ENCODE peak calls at places on chromosomes 16 and 17, in ten cellular contexts. N is MM.1S; O is dorsolateral prefrontal cortex; L is kidney; G is body of pancreas; R is MCF 10A; K is GM12865; C is glutamatergic neuron; E is CD8-positive, alpha-beta T cell; Q is RWPE2. X is an unnamed sample.

GRCh38 chr16:88892065-88892464 is 25.6 kb upstream of the PABPN1L start:
- DNase-seq in N (no peak), O (no peak), L (no peak), G (no peak), R (no peak), K (no peak), C (no peak), E (no peak), Q (no peak), X (no peak)

GRCh38 chr17:57484081-57484666 is 227.9 kb downstream of the MSI2 start:
- DNase-seq in N (no peak), O (no peak), L (no peak), G (no peak), R (no peak), K (no peak), C (no peak), E (no peak), Q (no peak), X (no peak)

GRCh38 chr17:6233856-6234255 is 163.7 kb downstream of the WSCD1 start:
- DNase-seq in N (no peak), O (no peak), L (no peak), G (no peak), R (no peak), K (no peak), C (no peak), E (no peak), Q (no peak), X (no peak)

GRCh38 chr17:57584050-57584551 is 161.0 kb downstream of the CCDC182 start:
- DNase-seq in N (no peak), O (no peak), L (no peak), G (no peak), R (no peak), K (no peak), C (no peak), E (no peak), Q (no peak), X (no peak)

GRCh38 chr16:31350275-31351005 is 4.5 kb upstream of the ITGAX start:
- DNase-seq in N (no peak), O (no peak), L (peak; percentile 43), G (no peak), R (no peak), K (peak; percentile 23), C (no peak), E (no peak), Q (peak; percentile 19), X (no peak)

GRCh38 chr16:74740795-74741304 is 33.8 kb downstream of the FA2H start:
- DNase-seq in N (no peak), O (peak; percentile 68), L (peak; percentile 91), G (peak; percentile 87), R (peak; percentile 84), K (no peak), C (no peak), E (no peak), Q (no peak), X (no peak)

GRCh38 chr17:32584792-32585191 is 98.0 kb downstream of the CDK5R1 start:
- DNase-seq in N (no peak), O (no peak), L (no peak), G (no peak), R (no peak), K (no peak), C (no peak), E (no peak), Q (no peak), X (no peak)

GRCh38 chr17:49209061-49209571 is 1.3 kb downstream of the GNGT2 start:
- DNase-seq in N (no peak), O (no peak), L (no peak), G (no peak), R (no peak), K (no peak), C (no peak), E (no peak), Q (no peak), X (no peak)

GRCh38 chr16:63361032-63361624 is 1324.9 kb upstream of the CDH8 start:
- DNase-seq in N (peak; percentile 74), O (no peak), L (no peak), G (no peak), R (peak; percentile 67), K (peak; percentile 56), C (no peak), E (no peak), Q (no peak), X (no peak)

GRCh38 chr17:59565959-59566324 is 532 bp downstream of the DHX40 start:
- DNase-seq in N (peak; percentile 52), O (peak; percentile 28), L (peak; percentile 66), G (peak; percentile 74), R (peak; percentile 53), K (peak; percentile 76), C (peak; percentile 59), E (peak; percentile 15), Q (peak; percentile 59), X (peak; percentile 39)

GRCh38 chr16:10001258-10001785 is 180.9 kb downstream of the GRIN2A start:
- DNase-seq in N (no peak), O (no peak), L (no peak), G (no peak), R (no peak), K (no peak), C (no peak), E (no peak), Q (no peak), X (no peak)

GRCh38 chr16:86580063-86580797 is 1.9 kb downstream of the FOXL1 start:
- DNase-seq in N (no peak), O (no peak), L (no peak), G (no peak), R (no peak), K (no peak), C (no peak), E (no peak), Q (no peak), X (no peak)

GRCh38 chr16:70395345-70395901 is 43.5 kb downstream of the ST3GAL2 start:
- DNase-seq in N (peak; percentile 64), O (peak; percentile 29), L (no peak), G (peak; percentile 74), R (peak; percentile 64), K (peak; percentile 82), C (peak; percentile 87), E (peak; percentile 50), Q (no peak), X (no peak)

GRCh38 chr16:66984902-66985311 is 3.5 kb upstream of the CES4A start:
- DNase-seq in N (no peak), O (no peak), L (no peak), G (no peak), R (no peak), K (no peak), C (no peak), E (no peak), Q (no peak), X (no peak)

GRCh38 chr17:67174190-67174589 is 70.8 kb downstream of the HELZ start:
- DNase-seq in N (no peak), O (no peak), L (no peak), G (no peak), R (no peak), K (no peak), C (no peak), E (no peak), Q (no peak), X (no peak)

GRCh38 chr17:71959129-71959528 is 161.7 kb upstream of the SOX9 start:
- DNase-seq in N (no peak), O (no peak), L (no peak), G (no peak), R (peak; percentile 53), K (peak; percentile 26), C (no peak), E (no peak), Q (no peak), X (no peak)
- TF ChIP-seq CTCF in N (peak; percentile 43), O (peak; percentile 33), L (no peak), G (no peak), R (peak; percentile 50), K (peak; percentile 36), C (peak; percentile 41), E (no peak), Q (peak; percentile 71), X (no peak)

DNA sequence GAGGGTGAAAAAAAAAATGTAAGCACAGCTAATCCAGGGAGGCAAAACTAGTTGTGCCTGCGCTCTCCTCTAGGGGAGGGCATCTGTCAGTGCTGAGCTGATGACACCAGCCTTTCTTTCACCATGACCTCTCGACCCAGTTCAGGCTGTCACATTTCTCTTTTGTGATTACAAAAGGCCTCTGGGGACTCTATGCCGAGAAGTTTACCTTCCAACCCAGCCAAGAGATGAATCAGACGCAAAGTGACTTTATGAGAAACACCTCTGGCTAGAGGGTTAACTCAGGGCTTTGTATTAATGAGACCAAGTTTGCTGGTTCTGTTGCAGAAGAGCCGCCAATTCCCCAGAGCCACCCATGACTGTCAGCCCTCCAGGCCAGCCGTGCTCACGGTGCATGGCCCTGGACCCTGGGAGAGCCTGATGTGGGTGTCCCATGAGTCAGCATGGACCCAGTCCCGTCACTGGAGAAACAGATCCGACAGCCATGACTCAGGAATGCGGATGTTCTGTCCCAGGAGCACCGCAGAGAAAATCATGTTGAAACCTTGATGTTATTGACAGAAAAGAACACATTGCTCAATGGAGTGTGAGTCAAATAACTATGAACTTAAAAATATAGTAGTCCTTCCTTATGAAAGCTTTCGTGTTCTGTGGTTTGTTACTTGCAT is 437.2 kb downstream of the HS3ST3B1 start:
- DNase-seq in N (no peak), O (no peak), L (peak; percentile 72), G (peak; percentile 63), R (peak; percentile 100), K (no peak), C (peak; percentile 53), E (no peak), Q (peak; percentile 97), X (no peak)
- TF ChIP-seq CTCF in N (no peak), O (no peak), L (no peak), G (no peak), R (peak; percentile 36), K (no peak), C (peak; percentile 61), E (no peak), Q (peak; percentile 53), X (no peak)

GRCh38 chr17:39744075-39744835 is 6.5 kb downstream of the GRB7 start:
- DNase-seq in N (no peak), O (no peak), L (peak; percentile 56), G (peak; percentile 12), R (no peak), K (no peak), C (no peak), E (no peak), Q (peak; percentile 49), X (no peak)
- TF ChIP-seq CTCF in N (no peak), O (no peak), L (no peak), G (no peak), R (no peak), K (no peak), C (no peak), E (no peak), Q (no peak), X (no peak)

DNA sequence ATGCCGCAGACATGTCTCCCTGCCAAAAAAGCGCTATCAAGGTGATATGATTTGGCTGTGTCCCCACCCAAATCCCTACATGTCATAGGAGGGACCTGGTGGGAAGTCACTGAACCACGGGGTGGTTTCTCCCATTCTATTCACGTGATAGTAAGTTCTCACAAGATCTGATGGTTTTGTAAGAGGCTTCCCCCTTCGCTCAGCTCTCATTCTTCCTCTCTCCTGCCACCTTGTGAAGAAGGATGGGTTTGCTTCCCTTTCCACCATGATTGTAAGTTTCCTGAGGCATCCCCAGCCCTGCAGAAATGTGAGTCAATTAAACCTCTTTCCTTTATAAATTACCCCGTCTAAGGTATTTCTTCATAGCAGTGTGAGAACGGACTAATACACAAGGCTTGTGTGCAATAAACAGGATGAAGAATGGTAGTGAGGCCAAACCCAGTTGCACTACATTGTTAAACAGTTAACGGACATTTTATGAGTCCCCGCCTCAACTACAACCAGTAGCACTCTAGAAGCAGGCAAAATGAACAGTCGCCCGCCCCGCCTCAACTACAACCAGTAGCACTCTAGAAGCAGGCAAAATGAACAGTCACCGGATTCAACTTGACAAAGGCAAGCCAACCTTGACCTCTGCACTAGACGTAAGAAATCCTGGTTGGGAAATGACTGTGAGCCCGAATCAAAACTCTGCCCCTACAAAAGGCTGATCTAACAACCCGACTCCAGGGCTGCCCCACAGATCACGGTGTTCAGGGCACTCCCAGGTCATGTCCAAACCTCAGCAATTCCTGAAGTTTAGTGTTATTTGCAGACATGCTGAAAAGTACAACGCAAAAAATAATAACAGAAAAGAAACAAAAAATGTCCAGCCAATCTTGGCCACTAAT is 26.3 kb downstream of the VPS53 start:
- DNase-seq in N (no peak), O (no peak), L (no peak), G (no peak), R (peak; percentile 13), K (peak; percentile 26), C (no peak), E (no peak), Q (no peak), X (no peak)
- TF ChIP-seq CTCF in N (no peak), O (peak; percentile 22), L (no peak), G (no peak), R (no peak), K (peak; percentile 7), C (no peak), E (no peak), Q (peak; percentile 19), X (no peak)